ENCODE peak calls at places on chromosomes 2 and 18, in five cellular contexts. D is heart left ventricle, A is HL-60, R is stomach, P is cardiac muscle cell. V is an unnamed sample.

GRCh38 chr2:65789923-65790675 is 357.7 kb upstream of the SPRED2 start:
- DNase-seq in D (no peak), A (no peak), R (no peak), P (no peak), V (no peak)

GRCh38 chr2:67919490-67919889 is 143.3 kb downstream of the C1D start:
- DNase-seq in D (no peak), A (no peak), R (no peak), P (peak; percentile 23), V (no peak)

GRCh38 chr2:59025157-59025757 is 784.1 kb upstream of the FANCL start:
- DNase-seq in D (no peak), A (peak; percentile 22), R (peak; percentile 27), P (peak; percentile 51), V (peak; percentile 61)

GRCh38 chr2:102291221-102292075 is 19.9 kb upstream of the IL1RL1 start:
- DNase-seq in D (peak; percentile 36), A (peak; percentile 78), R (peak; percentile 42), P (no peak), V (no peak)

GRCh38 chr2:168522446-168522845 is 66.4 kb downstream of the CERS6 start:
- DNase-seq in D (no peak), A (no peak), R (no peak), P (no peak), V (no peak)

GRCh38 chr2:189260361-189260761 is 80.8 kb upstream of the COL5A2 start:
- DNase-seq in D (no peak), A (no peak), R (no peak), P (no peak), V (no peak)

GRCh38 chr2:163731735-163732134 is 4.1 kb downstream of the FIGN start:
- DNase-seq in D (no peak), A (no peak), R (no peak), P (no peak), V (no peak)

GRCh38 chr2:42025151-42025582 is 22.7 kb upstream of the PKDCC start:
- DNase-seq in D (peak; percentile 52), A (no peak), R (no peak), P (peak; percentile 95), V (no peak)

GRCh38 chr2:96691022-96691612 is 48.6 kb downstream of the FER1L5 start:
- DNase-seq in D (no peak), A (no peak), R (no peak), P (no peak), V (no peak)

GRCh38 chr18:50987261-50987660 is 19.4 kb downstream of the ELAC1 start:
- DNase-seq in D (no peak), A (no peak), R (no peak), P (no peak), V (no peak)

GRCh38 chr18:31099490-31100230 is 2.6 kb downstream of the DSC2 start:
- DNase-seq in D (no peak), A (no peak), R (no peak), P (no peak), V (no peak)

GRCh38 chr18:31102020-31102684 is at the start of gene DSC2:
- DNase-seq in D (peak; percentile 52), A (no peak), R (peak; percentile 61), P (no peak), V (no peak)

GRCh38 chr18:31100598-31101147 is 1.5 kb downstream of the DSC2 start:
- DNase-seq in D (peak; percentile 51), A (no peak), R (no peak), P (peak; percentile 4), V (no peak)

GRCh38 chr18:31102941-31103340 is 720 bp upstream of the DSC2 start:
- DNase-seq in D (no peak), A (no peak), R (no peak), P (no peak), V (no peak)

GRCh38 chr18:31101148-31102019 is 837 bp downstream of the DSC2 start:
- DNase-seq in D (peak; percentile 88), A (peak; percentile 75), R (peak; percentile 75), P (peak; percentile 50), V (no peak)
- H3K4me3 ChIP-seq in D (peak overlapping the region; percentile 73), A (peak overlapping the region; percentile 54), R (peak overlapping the region; percentile 53), P (peak overlapping the region; percentile 73), V (no peak overlapping the region)

DNA sequence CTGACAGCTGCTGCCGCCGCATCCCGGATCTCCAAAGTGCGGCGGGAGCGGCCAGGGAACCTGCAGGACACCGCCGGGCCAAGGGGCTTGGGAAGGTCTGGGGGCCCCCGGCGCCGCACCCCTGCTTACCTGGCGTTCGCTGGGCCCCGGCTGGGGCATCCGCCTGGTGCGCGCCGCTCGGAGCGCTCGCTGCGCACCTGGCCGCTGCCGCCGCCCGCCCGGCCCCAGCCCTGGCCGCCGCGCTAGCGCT is 321 bp downstream of the ATP8B1 start:
- DNase-seq in D (no peak), A (no peak), R (no peak), P (no peak), V (no peak)
- H3K27me3 ChIP-seq in D (no peaks in the 10 kb centered on the region), A (peaks cover 55% of the 10 kb centered on the region), R (peaks cover 5% of the 10 kb centered on the region), P (peaks cover 90% of the 10 kb centered on the region), V (peaks cover 3% of the 10 kb centered on the region)

DNA sequence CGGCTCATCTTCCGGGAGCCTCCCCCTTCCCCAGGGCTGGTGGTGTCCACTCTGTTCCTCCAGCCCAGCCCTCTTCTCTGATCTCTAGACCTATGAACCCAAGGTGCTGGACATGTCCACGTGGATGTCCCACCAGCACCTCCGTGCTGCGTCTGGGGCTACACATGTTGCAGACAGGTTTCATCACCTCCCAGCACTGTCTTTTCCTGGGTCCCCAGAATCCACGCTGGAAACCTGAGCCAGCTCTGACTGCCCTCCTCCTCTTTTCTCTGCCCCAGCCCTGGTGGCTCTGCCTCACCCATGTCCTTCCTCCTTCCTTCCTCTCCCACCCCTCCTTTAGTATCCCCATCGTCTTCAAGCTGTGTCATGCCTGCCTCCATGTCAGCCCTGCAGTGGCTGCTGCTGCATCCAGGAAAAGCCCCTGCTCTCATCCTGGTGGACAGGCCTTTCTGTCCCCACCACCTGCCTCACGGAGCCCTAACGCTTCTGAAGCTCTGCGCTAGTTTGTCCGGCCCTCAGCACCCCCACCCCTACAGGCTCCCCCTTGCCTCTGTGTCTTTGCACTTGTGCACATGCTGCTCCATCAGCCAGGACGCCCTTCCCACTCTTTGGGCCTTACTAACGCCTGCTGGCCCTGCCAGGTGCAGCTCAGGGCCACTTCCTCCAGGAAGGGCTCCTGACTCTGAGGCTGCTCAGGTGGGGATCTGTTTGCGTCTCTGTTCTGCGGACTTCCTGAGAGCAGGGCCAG is 105.9 kb downstream of the DYSF start:
- DNase-seq in D (no peak), A (no peak), R (no peak), P (no peak), V (no peak)
- H3K4me3 ChIP-seq in D (no peak overlapping the region), A (no peak overlapping the region), R (no peak overlapping the region), P (no peak overlapping the region), V (no peak overlapping the region)

GRCh38 chr2:134458454-134458853 is 204.6 kb downstream of the MGAT5 start:
- DNase-seq in D (no peak), A (no peak), R (no peak), P (no peak), V (no peak)
- H3K27me3 ChIP-seq in D (no peaks in the 10 kb centered on the region), A (no peaks in the 10 kb centered on the region), R (no peaks in the 10 kb centered on the region), P (no peaks in the 10 kb centered on the region), V (no peaks in the 10 kb centered on the region)

DNA sequence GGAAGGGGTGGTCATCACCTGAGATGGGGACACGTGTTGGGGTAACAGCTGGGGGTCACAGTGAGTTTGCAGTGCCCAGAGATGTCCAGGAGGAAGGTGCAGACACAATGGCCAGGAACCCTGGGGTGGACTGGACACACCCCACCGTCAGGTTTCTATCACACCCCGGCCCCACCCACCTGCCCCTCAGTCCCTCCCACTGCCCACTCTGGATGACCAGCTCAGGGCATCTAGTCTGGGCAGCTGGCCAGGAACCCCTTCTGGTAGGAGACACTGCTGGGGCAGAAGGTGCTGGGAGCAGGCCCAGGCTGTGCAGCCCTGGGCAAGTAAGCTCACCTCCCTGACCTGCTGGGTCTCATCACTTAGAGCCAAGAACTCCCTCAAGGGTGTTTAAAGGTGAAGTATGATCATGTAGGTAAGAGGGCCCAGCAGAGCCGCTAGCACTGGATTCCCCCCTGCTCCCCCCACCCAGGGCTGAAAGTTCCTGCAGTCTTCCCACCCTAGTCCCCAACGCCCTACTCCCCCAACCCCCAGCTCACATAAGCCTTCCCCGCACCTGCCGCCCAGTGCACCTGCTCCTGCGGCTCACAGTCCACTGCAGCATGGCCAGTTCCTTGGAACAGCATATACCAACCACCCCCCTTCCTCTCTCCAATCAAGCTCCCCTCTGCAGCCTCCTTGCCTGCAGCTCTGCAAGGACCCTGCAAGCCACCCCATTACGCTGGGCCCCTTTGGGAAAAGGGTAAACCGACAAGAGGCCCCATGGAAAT is 17.3 kb downstream of the BIN1 start:
- DNase-seq in D (peak; percentile 31), A (no peak), R (no peak), P (no peak), V (no peak)
- H3K4me3 ChIP-seq in D (no peak overlapping the region), A (no peak overlapping the region), R (no peak overlapping the region), P (no peak overlapping the region), V (no peak overlapping the region)

DNA sequence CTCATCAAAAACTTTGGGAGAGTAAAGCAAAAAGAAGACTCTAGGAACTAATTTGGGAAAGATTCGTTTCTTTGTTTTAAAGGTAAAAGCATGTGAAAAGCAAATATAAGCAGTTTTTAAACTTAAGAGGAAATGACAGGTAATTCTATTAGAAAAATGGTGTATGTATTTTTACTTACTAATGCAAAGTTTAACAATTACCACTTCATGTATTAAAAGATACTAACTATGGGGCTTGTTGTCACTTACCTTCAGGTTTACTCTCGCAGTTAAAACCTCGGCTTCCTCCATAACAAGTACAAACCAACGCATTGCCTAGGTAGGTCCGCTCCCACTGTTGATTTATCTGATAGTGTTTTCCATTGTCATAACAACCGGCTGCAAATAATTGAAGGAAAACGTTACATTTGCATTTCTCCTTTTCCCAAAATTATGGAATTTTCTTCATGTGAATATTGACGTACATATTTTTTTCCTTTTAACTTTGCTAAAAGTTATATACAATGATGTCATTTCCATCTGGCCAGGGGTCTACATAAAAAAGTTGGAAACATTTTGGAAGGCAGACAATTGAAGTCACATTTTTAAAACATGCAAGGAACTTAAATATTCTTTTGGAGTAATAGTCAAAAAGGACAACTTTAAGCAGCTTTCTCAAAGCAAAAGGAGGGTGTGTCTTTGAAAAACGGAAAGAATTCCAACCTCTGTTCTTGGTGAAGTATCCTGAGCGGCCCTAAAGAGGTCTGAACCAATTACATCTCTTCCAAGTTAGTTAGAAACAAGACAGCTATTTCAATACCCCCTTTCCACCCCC is 1.2 kb downstream of the FN1 start:
- DNase-seq in D (no peak), A (no peak), R (no peak), P (peak; percentile 59), V (no peak)
- H3K27me3 ChIP-seq in D (peaks cover 3% of the 10 kb centered on the region), A (peaks cover 52% of the 10 kb centered on the region), R (peaks cover 21% of the 10 kb centered on the region), P (no peaks in the 10 kb centered on the region), V (peaks cover 27% of the 10 kb centered on the region)

GRCh38 chr2:73979021-73979420 is 5.7 kb upstream of the TET3 start:
- DNase-seq in D (no peak), A (no peak), R (no peak), P (no peak), V (peak; percentile 83)

GRCh38 chr2:73981081-73981968 is 3.4 kb upstream of the TET3 start:
- DNase-seq in D (peak; percentile 45), A (no peak), R (peak; percentile 52), P (no peak), V (peak; percentile 41)

GRCh38 chr2:73982140-73982617 is 2.5 kb upstream of the TET3 start:
- DNase-seq in D (peak; percentile 39), A (no peak), R (peak; percentile 41), P (no peak), V (no peak)

GRCh38 chr2:73979686-73980085 is 5.0 kb upstream of the TET3 start:
- DNase-seq in D (no peak), A (no peak), R (no peak), P (peak; percentile 88), V (no peak)

DNA sequence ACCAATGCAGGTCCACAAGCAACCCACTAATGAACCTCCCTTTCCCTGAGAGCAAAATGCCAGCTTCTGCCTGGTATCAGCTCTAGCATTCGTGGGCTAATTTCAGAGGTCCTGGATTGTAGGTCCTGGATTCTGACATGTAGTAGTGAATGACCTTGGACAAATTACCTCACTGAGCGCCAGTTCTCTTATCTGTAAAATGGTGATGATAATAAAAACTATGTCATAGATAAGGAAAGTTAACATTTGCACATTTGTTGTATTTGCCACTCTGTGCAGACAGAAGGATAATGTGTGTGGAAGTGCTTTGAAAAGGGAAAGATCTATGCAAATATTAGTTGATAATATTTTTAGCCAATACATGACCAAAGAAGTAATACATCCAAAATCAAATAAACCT is 4.1 kb upstream of the TET3 start:
- DNase-seq in D (no peak), A (no peak), R (no peak), P (no peak), V (no peak)
- H3K4me3 ChIP-seq in D (peak overlapping the region; percentile 50), A (no peak overlapping the region), R (no peak overlapping the region), P (no peak overlapping the region), V (no peak overlapping the region)